ENCODE peak calls at places on chromosome 16, in ten cellular contexts. O, Q, L, X, D, M, C, S, N and F are unnamed samples.

GRCh38 chr16:68792465-68793324 is 50.6 kb upstream of the TANGO6 start:
- DNase-seq in O (no peak), S (no peak), M (no peak), D (no peak), C (no peak), Q (peak; percentile 28), N (no peak), X (no peak), L (peak; percentile 54), F (no peak)

GRCh38 chr16:30131869-30132475 is 9.0 kb upstream of the MAPK3 start:
- DNase-seq in D (no peak), O (no peak), S (no peak), M (no peak), X (no peak), L (no peak), C (no peak), Q (no peak), N (no peak), F (no peak)

GRCh38 chr16:31354394-31355291 is at the start of gene ITGAX:
- DNase-seq in X (no peak), M (no peak), N (no peak), C (peak; percentile 65), S (no peak), D (peak; percentile 15), L (peak; percentile 10), O (no peak), Q (peak; percentile 46), F (no peak)

GRCh38 chr16:71709231-71709781 is 15.2 kb downstream of the PHLPP2 start:
- DNase-seq in O (no peak), S (no peak), C (no peak), Q (peak; percentile 83), M (peak; percentile 52), D (no peak), L (peak; percentile 54), N (peak; percentile 84), X (no peak), F (no peak)

GRCh38 chr16:11217651-11218323 is 38.2 kb downstream of the SOCS1 start:
- DNase-seq in C (no peak), M (no peak), Q (no peak), D (no peak), O (no peak), X (no peak), N (no peak), S (no peak), L (no peak), F (no peak)

GRCh38 chr16:24992696-24993095 is 22.5 kb downstream of the ARHGAP17 start:
- DNase-seq in X (no peak), N (no peak), D (no peak), L (no peak), Q (no peak), M (no peak), O (no peak), S (no peak), C (no peak), F (no peak)

GRCh38 chr16:14337303-14338191 is 266.4 kb downstream of the MRTFB start:
- DNase-seq in L (no peak), C (no peak), D (no peak), S (no peak), X (no peak), O (no peak), N (no peak), M (peak; percentile 16), Q (peak; percentile 67), F (no peak)

GRCh38 chr16:24729243-24729966 is at the start of gene TNRC6A:
- DNase-seq in S (peak; percentile 74), C (peak; percentile 71), O (peak; percentile 63), X (peak; percentile 70), N (peak; percentile 63), D (peak; percentile 91), M (peak; percentile 79), Q (peak; percentile 96), L (peak; percentile 84), F (peak; percentile 86)

GRCh38 chr16:4298761-4299522 is 16.9 kb upstream of the GLIS2 start:
- DNase-seq in O (no peak), X (no peak), N (peak; percentile 85), S (no peak), M (peak; percentile 91), L (peak; percentile 91), Q (peak; percentile 97), C (no peak), D (no peak), F (peak; percentile 84)

GRCh38 chr16:27471661-27472060 is 69.7 kb downstream of the IL21R start:
- DNase-seq in D (no peak), S (no peak), N (no peak), O (no peak), M (no peak), L (no peak), X (no peak), C (no peak), Q (no peak), F (no peak)

GRCh38 chr16:1036121-1036520 is 36.4 kb upstream of the SSTR5 start:
- DNase-seq in O (no peak), M (no peak), S (no peak), Q (peak; percentile 42), C (no peak), N (no peak), X (no peak), D (no peak), L (peak; percentile 10), F (no peak)

GRCh38 chr16:64626771-64627170 is 495.1 kb downstream of the CDH11 start:
- DNase-seq in Q (peak; percentile 4), D (no peak), M (no peak), C (no peak), S (no peak), X (no peak), N (no peak), O (no peak), L (no peak), F (no peak)

GRCh38 chr16:81718637-81719036 is 60.5 kb upstream of the PLCG2 start:
- DNase-seq in M (no peak), N (no peak), S (no peak), O (no peak), D (no peak), C (no peak), X (no peak), L (no peak), Q (no peak), F (no peak)

GRCh38 chr16:13957197-13958078 is 37.5 kb downstream of the ERCC4 start:
- DNase-seq in Q (peak; percentile 96), N (peak; percentile 88), L (peak; percentile 97), O (no peak), X (no peak), D (peak; percentile 12), C (no peak), M (peak; percentile 91), S (no peak), F (peak; percentile 82)

GRCh38 chr16:55478827-55479559 is at the start of gene MMP2:
- DNase-seq in X (no peak), C (no peak), M (no peak), L (peak; percentile 92), D (no peak), N (no peak), S (no peak), Q (peak; percentile 86), O (no peak), F (peak; percentile 86)

GRCh38 chr16:56116577-56116964 is 74.7 kb upstream of the GNAO1 start:
- DNase-seq in O (no peak), L (no peak), Q (no peak), X (no peak), C (no peak), D (no peak), S (no peak), N (no peak), M (no peak), F (no peak)

GRCh38 chr16:53884748-53885147 is 180.8 kb downstream of the FTO start:
- DNase-seq in S (no peak), X (no peak), C (no peak), L (no peak), M (no peak), Q (peak; percentile 24), O (no peak), D (no peak), N (no peak), F (no peak)

GRCh38 chr16:70529051-70529777 is 5.6 kb downstream of the SF3B3 start:
- DNase-seq in X (no peak), C (no peak), Q (peak; percentile 87), N (peak; percentile 41), O (no peak), D (peak; percentile 75), L (peak; percentile 56), M (peak; percentile 44), S (no peak), F (no peak)

GRCh38 chr16:80447263-80447662 is 93.5 kb upstream of the DYNLRB2 start:
- DNase-seq in Q (peak; percentile 20), L (peak; percentile 16), N (no peak), O (no peak), C (no peak), D (no peak), M (no peak), X (no peak), S (no peak), F (no peak)

GRCh38 chr16:75351183-75351582 is 82.1 kb downstream of the CFDP1 start:
- DNase-seq in L (peak; percentile 74), D (no peak), X (no peak), N (peak; percentile 79), C (no peak), S (no peak), Q (peak; percentile 88), O (no peak), M (peak; percentile 44), F (no peak)

GRCh38 chr16:47375423-47375822 is 85.4 kb downstream of the ITFG1 start:
- DNase-seq in N (no peak), D (no peak), Q (no peak), C (no peak), L (no peak), X (no peak), S (no peak), O (no peak), M (no peak), F (no peak)

GRCh38 chr16:31474173-31474714 is 2.3 kb downstream of the TGFB1I1 start:
- DNase-seq in X (no peak), C (no peak), O (no peak), S (no peak), N (no peak), M (peak; percentile 94), D (no peak), Q (peak; percentile 83), L (peak; percentile 42), F (peak; percentile 55)

GRCh38 chr16:4415538-4416199 is 727 bp downstream of the CORO7 start:
- DNase-seq in L (no peak), S (peak; percentile 54), X (peak; percentile 61), N (no peak), Q (peak; percentile 62), D (peak; percentile 75), O (peak; percentile 50), M (no peak), C (no peak), F (peak; percentile 76)

GRCh38 chr16:30604316-30604947 is 5.8 kb downstream of the ZNF689 start:
- DNase-seq in Q (no peak), C (no peak), N (no peak), M (no peak), D (no peak), S (no peak), X (no peak), L (no peak), O (no peak), F (no peak)

GRCh38 chr16:31480851-31481250 is 2.1 kb upstream of the SLC5A2 start:
- DNase-seq in M (no peak), S (no peak), N (no peak), Q (no peak), C (no peak), O (no peak), L (no peak), D (no peak), X (no peak), F (no peak)

GRCh38 chr16:48611329-48612137 is 1.6 kb upstream of the N4BP1 start:
- DNase-seq in X (peak; percentile 76), Q (no peak), C (peak; percentile 71), D (no peak), N (no peak), L (no peak), O (peak; percentile 87), M (no peak), S (peak; percentile 81), F (no peak)

GRCh38 chr16:51876934-51877333 is 670.0 kb downstream of the TOX3 start:
- DNase-seq in O (no peak), D (no peak), X (no peak), C (no peak), M (no peak), Q (no peak), S (no peak), L (no peak), N (no peak), F (no peak)

GRCh38 chr16:4634768-4635167 is 10.1 kb downstream of the MGRN1 start:
- DNase-seq in X (no peak), M (no peak), D (no peak), N (no peak), C (no peak), L (no peak), S (no peak), O (no peak), Q (no peak), F (no peak)